ENCODE peak calls at places on chromosome 11, in six cellular contexts. One of them, this sample, is unnamed.

GRCh38 chr11:76252625-76253024 is 46.3 kb upstream of the WNT11 start:
- DNase-seq in heart right ventricle: no peak
- DNase-seq in heart left ventricle: no peak
- DNase-seq in mucosa of descending colon: peak; percentile 4
- DNase-seq in colonic mucosa: no peak
- DNase-seq in PC-9: no peak
- DNase-seq in this sample: no peak

GRCh38 chr11:16815047-16815767 is 76.8 kb downstream of the C11orf58 start:
- DNase-seq in heart right ventricle: peak; percentile 48
- DNase-seq in heart left ventricle: peak; percentile 84
- DNase-seq in mucosa of descending colon: peak; percentile 72
- DNase-seq in colonic mucosa: peak; percentile 33
- DNase-seq in PC-9: no peak
- DNase-seq in this sample: no peak

GRCh38 chr11:69637956-69638871 is 2.7 kb upstream of the CCND1 start:
- DNase-seq in heart right ventricle: peak; percentile 69
- DNase-seq in heart left ventricle: peak; percentile 60
- DNase-seq in mucosa of descending colon: peak; percentile 68
- DNase-seq in colonic mucosa: peak; percentile 74
- DNase-seq in PC-9: peak; percentile 87
- DNase-seq in this sample: no peak

GRCh38 chr11:20013346-20014066 is 146.8 kb downstream of the DBX1 start:
- DNase-seq in heart right ventricle: peak; percentile 45
- DNase-seq in heart left ventricle: peak; percentile 56
- DNase-seq in mucosa of descending colon: no peak
- DNase-seq in colonic mucosa: no peak
- DNase-seq in PC-9: peak; percentile 91
- DNase-seq in this sample: no peak

GRCh38 chr11:77187105-77187750 is 59.2 kb downstream of the MYO7A start:
- DNase-seq in heart right ventricle: no peak
- DNase-seq in heart left ventricle: no peak
- DNase-seq in mucosa of descending colon: peak; percentile 33
- DNase-seq in colonic mucosa: no peak
- DNase-seq in PC-9: no peak
- DNase-seq in this sample: no peak

GRCh38 chr11:102244681-102245409 is 72.4 kb upstream of the BIRC3 start:
- DNase-seq in heart right ventricle: no peak
- DNase-seq in heart left ventricle: no peak
- DNase-seq in mucosa of descending colon: no peak
- DNase-seq in colonic mucosa: no peak
- DNase-seq in PC-9: peak; percentile 99
- DNase-seq in this sample: peak; percentile 79

GRCh38 chr11:96230686-96231085 is 112.3 kb downstream of the MAML2 start:
- DNase-seq in heart right ventricle: no peak
- DNase-seq in heart left ventricle: no peak
- DNase-seq in mucosa of descending colon: no peak
- DNase-seq in colonic mucosa: no peak
- DNase-seq in PC-9: no peak
- DNase-seq in this sample: no peak

GRCh38 chr11:8747173-8747572 is 64.6 kb downstream of the RPL27A start:
- DNase-seq in heart right ventricle: no peak
- DNase-seq in heart left ventricle: no peak
- DNase-seq in mucosa of descending colon: no peak
- DNase-seq in colonic mucosa: no peak
- DNase-seq in PC-9: no peak
- DNase-seq in this sample: no peak

GRCh38 chr11:77129069-77129840 is 1.2 kb downstream of the MYO7A start:
- DNase-seq in heart right ventricle: no peak
- DNase-seq in heart left ventricle: no peak
- DNase-seq in mucosa of descending colon: peak; percentile 36
- DNase-seq in colonic mucosa: no peak
- DNase-seq in PC-9: no peak
- DNase-seq in this sample: no peak

GRCh38 chr11:108278954-108279353 is 56.1 kb downstream of the ATM start:
- DNase-seq in heart right ventricle: no peak
- DNase-seq in heart left ventricle: no peak
- DNase-seq in mucosa of descending colon: no peak
- DNase-seq in colonic mucosa: no peak
- DNase-seq in PC-9: no peak
- DNase-seq in this sample: no peak

GRCh38 chr11:3920148-3920852 is 64.8 kb downstream of the STIM1 start:
- DNase-seq in heart right ventricle: no peak
- DNase-seq in heart left ventricle: peak; percentile 40
- DNase-seq in mucosa of descending colon: no peak
- DNase-seq in colonic mucosa: peak; percentile 54
- DNase-seq in PC-9: peak; percentile 41
- DNase-seq in this sample: peak; percentile 66

GRCh38 chr11:83241291-83241946 is 44.7 kb downstream of the CCDC90B start:
- DNase-seq in heart right ventricle: peak; percentile 19
- DNase-seq in heart left ventricle: peak; percentile 41
- DNase-seq in mucosa of descending colon: no peak
- DNase-seq in colonic mucosa: peak; percentile 55
- DNase-seq in PC-9: peak; percentile 68
- DNase-seq in this sample: no peak

GRCh38 chr11:107564877-107565218 is 687 bp downstream of the ALKBH8 start:
- DNase-seq in heart right ventricle: no peak
- DNase-seq in heart left ventricle: no peak
- DNase-seq in mucosa of descending colon: no peak
- DNase-seq in colonic mucosa: no peak
- DNase-seq in PC-9: no peak
- DNase-seq in this sample: no peak

GRCh38 chr11:76495017-76495416 is 50.2 kb downstream of the EMSY start:
- DNase-seq in heart right ventricle: no peak
- DNase-seq in heart left ventricle: no peak
- DNase-seq in mucosa of descending colon: no peak
- DNase-seq in colonic mucosa: no peak
- DNase-seq in PC-9: no peak
- DNase-seq in this sample: no peak

GRCh38 chr11:67303132-67303988 is at the start of gene SSH3:
- DNase-seq in heart right ventricle: peak; percentile 67
- DNase-seq in heart left ventricle: peak; percentile 82
- DNase-seq in mucosa of descending colon: peak; percentile 92
- DNase-seq in colonic mucosa: peak; percentile 90
- DNase-seq in PC-9: peak; percentile 81
- DNase-seq in this sample: no peak

GRCh38 chr11:88284306-88285057 is 53.1 kb downstream of the CTSC start:
- DNase-seq in heart right ventricle: peak; percentile 11
- DNase-seq in heart left ventricle: no peak
- DNase-seq in mucosa of descending colon: no peak
- DNase-seq in colonic mucosa: no peak
- DNase-seq in PC-9: no peak
- DNase-seq in this sample: no peak

GRCh38 chr11:126808851-126809250 is 191.7 kb downstream of the KIRREL3 start:
- DNase-seq in heart right ventricle: no peak
- DNase-seq in heart left ventricle: no peak
- DNase-seq in mucosa of descending colon: no peak
- DNase-seq in colonic mucosa: no peak
- DNase-seq in PC-9: no peak
- DNase-seq in this sample: no peak

GRCh38 chr11:120153221-120153620 is 15.3 kb upstream of the TRIM29 start:
- DNase-seq in heart right ventricle: no peak
- DNase-seq in heart left ventricle: no peak
- DNase-seq in mucosa of descending colon: no peak
- DNase-seq in colonic mucosa: no peak
- DNase-seq in PC-9: peak; percentile 79
- DNase-seq in this sample: no peak

GRCh38 chr11:79488286-79488685 is 47.5 kb upstream of the TENM4 start:
- DNase-seq in heart right ventricle: no peak
- DNase-seq in heart left ventricle: no peak
- DNase-seq in mucosa of descending colon: no peak
- DNase-seq in colonic mucosa: no peak
- DNase-seq in PC-9: no peak
- DNase-seq in this sample: no peak

GRCh38 chr11:63610604-63611394 is 3.4 kb downstream of the PLAAT3 start:
- DNase-seq in heart right ventricle: peak; percentile 23
- DNase-seq in heart left ventricle: no peak
- DNase-seq in mucosa of descending colon: no peak
- DNase-seq in colonic mucosa: no peak
- DNase-seq in PC-9: no peak
- DNase-seq in this sample: no peak

GRCh38 chr11:113681711-113682410 is 24.2 kb downstream of the TMPRSS5 start:
- DNase-seq in heart right ventricle: no peak
- DNase-seq in heart left ventricle: no peak
- DNase-seq in mucosa of descending colon: no peak
- DNase-seq in colonic mucosa: no peak
- DNase-seq in PC-9: no peak
- DNase-seq in this sample: no peak

DNA sequence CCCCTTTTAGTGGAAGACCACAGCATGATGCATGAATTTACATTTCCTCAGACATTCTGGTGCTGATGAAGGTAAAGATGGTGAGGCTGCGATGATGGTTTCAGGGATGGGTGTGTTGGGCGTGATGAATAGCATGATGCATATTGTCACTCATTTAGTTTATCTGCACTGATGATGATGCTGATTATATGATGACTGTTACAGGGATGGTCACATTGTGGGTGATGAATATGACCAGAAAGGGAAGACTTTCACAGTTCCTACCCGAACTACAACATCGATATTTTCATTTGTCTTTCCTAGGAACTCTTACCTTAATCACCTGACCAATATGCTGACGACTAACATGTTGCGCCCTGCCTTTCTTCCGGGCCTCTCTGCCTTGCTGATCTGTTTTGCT is 47.4 kb upstream of the EHF start:
- DNase-seq in heart right ventricle: no peak
- DNase-seq in heart left ventricle: no peak
- DNase-seq in mucosa of descending colon: no peak
- DNase-seq in colonic mucosa: no peak
- DNase-seq in PC-9: no peak
- DNase-seq in this sample: no peak
- TF ChIP-seq CTCF in heart right ventricle: no peak
- TF ChIP-seq CTCF in heart left ventricle: no peak
- TF ChIP-seq CTCF in mucosa of descending colon: no peak
- TF ChIP-seq CTCF in colonic mucosa: no peak
- TF ChIP-seq CTCF in PC-9: no peak
- TF ChIP-seq CTCF in this sample: no peak

DNA sequence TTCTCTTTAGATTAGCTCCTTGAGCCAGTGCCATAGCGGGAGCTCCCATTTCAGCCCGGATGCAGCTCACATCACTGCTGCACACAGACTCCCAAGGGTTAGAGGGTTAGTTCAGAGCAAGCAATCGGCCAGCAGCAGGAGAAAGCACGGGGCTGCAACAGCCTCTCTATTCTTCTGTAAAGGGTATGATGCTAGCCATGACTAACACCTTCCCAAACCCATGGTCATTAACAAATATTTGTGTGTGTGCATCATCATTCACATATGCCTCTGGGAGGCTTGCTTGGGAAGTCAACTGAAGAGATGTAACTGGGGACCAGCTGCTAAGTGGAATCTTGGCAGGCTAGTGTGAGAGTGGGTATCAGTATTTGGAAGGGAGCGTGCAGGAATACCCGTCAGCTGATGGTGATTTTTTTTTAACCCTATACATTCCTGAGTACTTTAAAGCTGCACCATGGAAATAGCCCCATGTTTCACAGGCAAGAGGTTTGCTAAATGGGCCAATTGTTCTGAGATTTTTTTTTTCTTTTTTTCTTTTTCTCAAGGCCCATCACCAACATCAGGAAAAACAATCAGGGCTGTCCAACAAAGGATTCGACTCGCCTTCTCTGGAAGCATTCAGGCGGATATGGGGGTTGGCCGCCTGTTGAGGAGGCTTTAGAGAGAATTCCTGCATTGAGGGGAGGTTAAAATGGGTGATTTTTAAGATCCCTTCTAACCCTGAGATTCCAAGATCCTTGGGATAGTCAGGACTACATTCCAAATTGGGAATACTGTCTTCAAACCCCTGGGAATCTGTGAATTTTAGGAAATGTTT is 33.2 kb upstream of the CCDC89 start:
- DNase-seq in heart right ventricle: peak; percentile 46
- DNase-seq in heart left ventricle: peak; percentile 73
- DNase-seq in mucosa of descending colon: peak; percentile 49
- DNase-seq in colonic mucosa: no peak
- DNase-seq in PC-9: peak; percentile 98
- DNase-seq in this sample: peak; percentile 99
- H3K4me3 ChIP-seq in heart right ventricle: peak overlapping the region; percentile 36
- H3K4me3 ChIP-seq in heart left ventricle: peak overlapping the region; percentile 32
- H3K4me3 ChIP-seq in mucosa of descending colon: no peak overlapping the region
- H3K4me3 ChIP-seq in colonic mucosa: no peak overlapping the region
- H3K4me3 ChIP-seq in PC-9: no peak overlapping the region
- H3K4me3 ChIP-seq in this sample: peak overlapping the region; percentile 48

GRCh38 chr11:65424200-65425104 is 1.9 kb downstream of the NEAT1 start:
- DNase-seq in heart right ventricle: peak; percentile 54
- DNase-seq in heart left ventricle: no peak
- DNase-seq in mucosa of descending colon: no peak
- DNase-seq in colonic mucosa: peak; percentile 70
- DNase-seq in PC-9: peak; percentile 59
- DNase-seq in this sample: no peak

GRCh38 chr11:65425105-65425970 is 2.7 kb downstream of the NEAT1 start:
- DNase-seq in heart right ventricle: peak; percentile 48
- DNase-seq in heart left ventricle: no peak
- DNase-seq in mucosa of descending colon: no peak
- DNase-seq in colonic mucosa: peak; percentile 73
- DNase-seq in PC-9: peak; percentile 77
- DNase-seq in this sample: no peak

GRCh38 chr11:65427691-65428577 is 5.3 kb downstream of the NEAT1 start:
- DNase-seq in heart right ventricle: no peak
- DNase-seq in heart left ventricle: peak; percentile 35
- DNase-seq in mucosa of descending colon: no peak
- DNase-seq in colonic mucosa: peak; percentile 62
- DNase-seq in PC-9: peak; percentile 46
- DNase-seq in this sample: no peak

GRCh38 chr11:65426839-65427690 is 4.5 kb downstream of the NEAT1 start:
- DNase-seq in heart right ventricle: no peak
- DNase-seq in heart left ventricle: peak; percentile 39
- DNase-seq in mucosa of descending colon: no peak
- DNase-seq in colonic mucosa: peak; percentile 70
- DNase-seq in PC-9: peak; percentile 54
- DNase-seq in this sample: no peak

GRCh38 chr11:65425971-65426838 is 3.6 kb downstream of the NEAT1 start:
- DNase-seq in heart right ventricle: no peak
- DNase-seq in heart left ventricle: no peak
- DNase-seq in mucosa of descending colon: no peak
- DNase-seq in colonic mucosa: no peak
- DNase-seq in PC-9: peak; percentile 97
- DNase-seq in this sample: no peak
- H3K36me3 ChIP-seq in heart right ventricle: no peaks in the 10 kb centered on the region
- H3K36me3 ChIP-seq in heart left ventricle: peaks cover 57% of the 10 kb centered on the region
- H3K36me3 ChIP-seq in mucosa of descending colon: no peaks in the 10 kb centered on the region
- H3K36me3 ChIP-seq in colonic mucosa: no peaks in the 10 kb centered on the region
- H3K36me3 ChIP-seq in PC-9: peaks cover 63% of the 10 kb centered on the region
- H3K36me3 ChIP-seq in this sample: peaks cover 12% of the 10 kb centered on the region

GRCh38 chr11:90635886-90636285 is 413.0 kb upstream of the CHORDC1 start:
- DNase-seq in heart right ventricle: no peak
- DNase-seq in heart left ventricle: no peak
- DNase-seq in mucosa of descending colon: no peak
- DNase-seq in colonic mucosa: no peak
- DNase-seq in PC-9: no peak
- DNase-seq in this sample: no peak

GRCh38 chr11:90635145-90635544 is 412.3 kb upstream of the CHORDC1 start:
- DNase-seq in heart right ventricle: no peak
- DNase-seq in heart left ventricle: no peak
- DNase-seq in mucosa of descending colon: no peak
- DNase-seq in colonic mucosa: no peak
- DNase-seq in PC-9: no peak
- DNase-seq in this sample: no peak

DNA sequence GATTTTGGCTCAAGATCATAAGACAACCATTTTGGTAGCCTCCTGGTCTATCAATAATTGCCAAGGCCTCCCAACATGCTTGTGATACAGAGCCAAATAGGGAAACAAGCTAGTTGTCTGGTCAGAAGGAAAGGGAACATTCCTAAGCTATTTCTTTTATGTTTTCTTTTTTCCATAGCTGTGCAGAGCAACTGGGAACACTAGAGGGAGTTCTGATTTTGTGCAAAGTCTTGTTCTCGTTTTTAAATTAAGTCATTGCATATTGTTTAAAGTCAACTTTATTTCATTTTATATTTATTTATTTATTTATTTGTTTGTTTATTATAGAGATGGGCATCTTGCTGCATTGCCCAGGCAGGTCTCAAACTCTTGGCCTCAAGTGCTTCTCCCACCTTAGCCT is 416.8 kb upstream of the CHORDC1 start:
- DNase-seq in heart right ventricle: no peak
- DNase-seq in heart left ventricle: no peak
- DNase-seq in mucosa of descending colon: no peak
- DNase-seq in colonic mucosa: no peak
- DNase-seq in PC-9: no peak
- DNase-seq in this sample: no peak
- TF ChIP-seq CTCF in heart right ventricle: peak; percentile 17
- TF ChIP-seq CTCF in heart left ventricle: peak; percentile 29
- TF ChIP-seq CTCF in mucosa of descending colon: no peak
- TF ChIP-seq CTCF in colonic mucosa: no peak
- TF ChIP-seq CTCF in PC-9: peak; percentile 72
- TF ChIP-seq CTCF in this sample: no peak